ENCODE peak calls at places on chromosomes 11 and 22, in nine cellular contexts. Q, B, T, F, V, K, I, G and C are unnamed samples.

GRCh38 chr11:7154881-7155344 is 66.1 kb downstream of the RBMXL2 start:
- DNase-seq in T (no peak), K (no peak), I (no peak), V (no peak), F (no peak), Q (no peak), B (no peak), G (no peak), C (no peak)

GRCh38 chr11:2587132-2587930 is 112.5 kb downstream of the KCNQ1OT1 start:
- DNase-seq in V (no peak), B (peak), I (no peak), K (peak), T (peak), G (no peak), Q (peak), F (peak), C (peak)

GRCh38 chr11:27315816-27316215 is 47.2 kb downstream of the CCDC34 start:
- DNase-seq in Q (no peak), G (no peak), T (no peak), K (no peak), V (no peak), I (no peak), B (no peak), F (no peak), C (no peak)

GRCh38 chr22:24951942-24952836 is at the start of gene KIAA1671:
- DNase-seq in Q (peak), F (peak), K (peak), V (peak), T (peak), G (peak), B (peak), I (peak), C (peak)

GRCh38 chr11:117856892-117857291 is 19.6 kb downstream of the FXYD6 start:
- DNase-seq in I (no peak), B (peak), K (no peak), Q (no peak), F (no peak), V (no peak), G (no peak), T (peak), C (no peak)

GRCh38 chr11:33045551-33046255 is 6.3 kb downstream of the TCP11L1 start:
- DNase-seq in Q (no peak), G (peak), B (no peak), K (no peak), V (no peak), T (no peak), I (no peak), F (no peak), C (peak)

GRCh38 chr22:30298005-30298701 is 8.8 kb upstream of the CASTOR1 start:
- DNase-seq in B (no peak), F (peak), V (no peak), G (no peak), I (no peak), Q (no peak), T (no peak), K (no peak), C (no peak)

GRCh38 chr11:6319001-6319878 is 1.1 kb downstream of the CAVIN3 start:
- DNase-seq in F (peak), V (no peak), T (peak), B (peak), G (no peak), Q (peak), I (no peak), K (no peak), C (peak)

GRCh38 chr22:44972363-44973083 is 37.3 kb downstream of the PHF21B start:
- DNase-seq in B (no peak), G (no peak), T (no peak), V (no peak), Q (no peak), K (no peak), I (no peak), F (no peak), C (no peak)

GRCh38 chr11:11579012-11579755 is 42.6 kb downstream of the GALNT18 start:
- DNase-seq in K (no peak), Q (no peak), G (no peak), V (no peak), F (no peak), I (no peak), B (no peak), T (peak), C (no peak)

GRCh38 chr11:115042002-115042401 is 363.7 kb downstream of the NXPE2 start:
- DNase-seq in G (no peak), Q (no peak), T (no peak), B (no peak), K (no peak), V (no peak), I (no peak), F (no peak), C (no peak)

GRCh38 chr11:11961399-11962028 is 46.9 kb downstream of the DKK3 start:
- DNase-seq in V (no peak), Q (no peak), B (no peak), F (no peak), G (no peak), I (no peak), K (no peak), T (no peak), C (no peak)

GRCh38 chr11:79253280-79253679 is 187.6 kb downstream of the TENM4 start:
- DNase-seq in F (no peak), B (no peak), K (no peak), G (no peak), V (no peak), T (no peak), Q (no peak), I (no peak), C (no peak)

GRCh38 chr11:70413151-70413550 is 14.8 kb downstream of the CTTN start:
- DNase-seq in B (no peak), V (no peak), I (no peak), K (no peak), T (no peak), F (no peak), G (no peak), Q (no peak), C (no peak)

GRCh38 chr11:24704716-24705115 is 207.9 kb downstream of the LUZP2 start:
- DNase-seq in K (no peak), Q (no peak), B (no peak), V (no peak), T (no peak), G (no peak), F (no peak), I (no peak), C (no peak)

GRCh38 chr11:8658210-8658968 is 24.1 kb downstream of the TRIM66 start:
- DNase-seq in K (no peak), T (no peak), F (no peak), I (no peak), B (no peak), G (no peak), V (no peak), Q (no peak), C (no peak)

GRCh38 chr11:68677432-68677831 is 6.9 kb upstream of the GAL start:
- DNase-seq in B (peak), Q (no peak), K (no peak), V (peak), F (peak), I (peak), T (no peak), G (peak), C (no peak)

GRCh38 chr11:6968816-6969215 is 42.6 kb downstream of the ZNF215 start:
- DNase-seq in B (no peak), G (no peak), K (no peak), F (no peak), T (no peak), I (no peak), V (no peak), Q (no peak), C (no peak)

GRCh38 chr22:18970180-18970947 is 34.3 kb upstream of the PRODH start:
- DNase-seq in T (peak), B (no peak), G (no peak), V (peak), Q (peak), F (no peak), K (no peak), I (peak), C (no peak)

GRCh38 chr22:49570032-49570848 is 257.4 kb downstream of the BRD1 start:
- DNase-seq in Q (peak), G (no peak), F (peak), I (peak), B (peak), V (no peak), K (no peak), T (peak), C (peak)

GRCh38 chr11:108947654-108948570 is 283.0 kb downstream of the DDX10 start:
- DNase-seq in B (no peak), Q (no peak), K (no peak), F (no peak), T (no peak), G (no peak), V (no peak), I (peak), C (no peak)

GRCh38 chr22:27880778-27881394 is 38.2 kb downstream of the PITPNB start:
- DNase-seq in V (no peak), T (no peak), I (peak), Q (peak), B (no peak), F (no peak), G (peak), K (no peak), C (no peak)

GRCh38 chr11:57396744-57397143 is 6.3 kb upstream of the PRG2 start:
- DNase-seq in B (no peak), G (no peak), V (no peak), Q (no peak), T (no peak), F (no peak), I (no peak), K (no peak), C (no peak)

GRCh38 chr11:130675456-130675855 is 227.0 kb downstream of the ADAMTS15 start:
- DNase-seq in I (peak), T (no peak), Q (no peak), B (peak), K (no peak), G (no peak), F (no peak), V (no peak), C (no peak)

GRCh38 chr11:61596990-61597389 is 16.1 kb upstream of the SYT7 start:
- DNase-seq in G (no peak), T (no peak), Q (no peak), F (no peak), I (no peak), V (no peak), K (no peak), B (no peak), C (no peak)

GRCh38 chr22:29167032-29167911 is 38.4 kb upstream of the EMID1 start:
- DNase-seq in G (no peak), K (peak), B (peak), V (no peak), T (peak), Q (no peak), F (no peak), I (peak), C (no peak)

GRCh38 chr11:1128333-1129142 is 29.2 kb upstream of the MUC5AC start:
- DNase-seq in K (no peak), F (peak), B (peak), V (no peak), T (no peak), Q (no peak), G (no peak), I (no peak), C (no peak)

GRCh38 chr11:115643491-115643995 is 139.3 kb upstream of the CADM1 start:
- DNase-seq in I (no peak), T (no peak), V (no peak), F (no peak), B (no peak), Q (no peak), K (no peak), G (no peak), C (no peak)

GRCh38 chr11:19419021-19419750 is 178.4 kb upstream of the E2F8 start:
- DNase-seq in T (no peak), G (no peak), B (no peak), Q (no peak), K (no peak), I (no peak), F (no peak), V (no peak), C (no peak)

GRCh38 chr11:133206313-133207005 is 325.8 kb downstream of the OPCML start:
- DNase-seq in I (no peak), B (no peak), V (no peak), K (no peak), T (no peak), F (no peak), Q (no peak), G (no peak), C (no peak)

GRCh38 chr22:17105143-17106129 is 15.7 kb downstream of the TMEM121B start:
- DNase-seq in I (peak), Q (no peak), B (peak), T (no peak), F (no peak), V (no peak), K (no peak), G (no peak), C (no peak)

GRCh38 chr22:17243524-17243923 is 24.3 kb upstream of the ADA2 start:
- DNase-seq in B (no peak), G (no peak), V (peak), Q (no peak), K (peak), T (no peak), F (no peak), I (peak), C (peak)

GRCh38 chr11:27860811-27861210 is 160.6 kb upstream of the BDNF start:
- DNase-seq in B (no peak), Q (no peak), V (no peak), K (no peak), F (no peak), G (no peak), I (no peak), T (no peak), C (no peak)

GRCh38 chr22:31637375-31637937 is 24.6 kb downstream of the PISD start:
- DNase-seq in K (peak), B (no peak), V (no peak), G (no peak), Q (no peak), F (no peak), I (peak), T (no peak), C (no peak)

GRCh38 chr11:82080160-82080559 is 653.5 kb downstream of the FAM181B start:
- DNase-seq in T (no peak), K (no peak), F (no peak), B (no peak), I (no peak), Q (no peak), V (no peak), G (no peak), C (no peak)

GRCh38 chr11:109696191-109696897 is 274.4 kb downstream of the C11orf87 start:
- DNase-seq in B (no peak), V (no peak), K (no peak), Q (no peak), T (no peak), F (no peak), I (no peak), G (no peak), C (no peak)

GRCh38 chr11:18974192-18974591 is 35.0 kb upstream of the MRGPRX1 start:
- DNase-seq in F (no peak), V (no peak), Q (no peak), B (no peak), I (no peak), T (no peak), K (no peak), G (no peak), C (no peak)

GRCh38 chr22:48579035-48579914 is 1248.4 kb downstream of the BRD1 start:
- DNase-seq in K (no peak), V (no peak), I (no peak), T (no peak), G (peak), Q (no peak), F (no peak), B (no peak), C (no peak)

GRCh38 chr11:122637538-122637937 is 18.0 kb upstream of the UBASH3B start:
- DNase-seq in G (no peak), F (no peak), I (no peak), Q (no peak), V (no peak), T (no peak), B (no peak), K (no peak), C (no peak)

GRCh38 chr11:122646549-122647340 is 8.8 kb upstream of the UBASH3B start:
- DNase-seq in B (no peak), K (no peak), F (no peak), G (no peak), Q (no peak), T (no peak), I (no peak), V (no peak), C (no peak)

GRCh38 chr11:122642971-122643370 is 12.6 kb upstream of the UBASH3B start:
- DNase-seq in V (no peak), F (no peak), G (no peak), K (no peak), B (no peak), Q (no peak), I (no peak), T (no peak), C (no peak)

GRCh38 chr11:122645847-122646246 is 9.7 kb upstream of the UBASH3B start:
- DNase-seq in B (no peak), F (no peak), K (no peak), T (no peak), Q (no peak), G (no peak), I (no peak), V (no peak), C (no peak)

GRCh38 chr11:122642472-122642922 is 13.0 kb upstream of the UBASH3B start:
- DNase-seq in K (no peak), F (no peak), V (peak), Q (no peak), T (no peak), I (no peak), B (no peak), G (peak), C (no peak)
- TF ChIP-seq POLR2A in K (no peak), F (no peak), V (no peak), Q (no peak), T (peak), I (no peak), B (no peak), G (no peak), C (no peak)

DNA sequence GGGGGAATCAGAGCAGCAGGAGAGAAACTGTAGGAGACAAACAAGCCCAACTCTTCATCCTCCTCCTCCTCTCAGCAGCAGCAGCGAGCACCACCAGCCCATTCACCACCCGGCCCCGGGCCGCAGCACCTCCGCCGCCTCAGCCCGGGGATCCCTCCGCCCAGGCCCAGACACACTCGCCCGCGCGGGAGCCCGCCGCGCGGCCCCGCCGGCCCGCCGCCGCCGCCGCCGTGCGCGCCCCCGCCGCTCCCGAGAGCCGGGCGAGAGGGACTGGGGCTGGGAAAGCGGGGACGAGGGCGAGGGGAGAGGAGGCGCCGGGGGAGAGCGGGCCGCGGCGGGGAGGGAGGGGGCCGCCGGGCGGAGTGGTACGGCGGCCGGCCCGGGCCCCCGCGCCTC is at the start of gene PHF21A:
- DNase-seq in T (peak), G (peak), K (peak), I (peak), V (peak), F (peak), Q (peak), B (peak), C (peak)
- TF ChIP-seq POLR2A in T (peak), G (peak), K (peak), I (peak), V (peak), F (no peak), Q (peak), B (peak), C (peak)

DNA sequence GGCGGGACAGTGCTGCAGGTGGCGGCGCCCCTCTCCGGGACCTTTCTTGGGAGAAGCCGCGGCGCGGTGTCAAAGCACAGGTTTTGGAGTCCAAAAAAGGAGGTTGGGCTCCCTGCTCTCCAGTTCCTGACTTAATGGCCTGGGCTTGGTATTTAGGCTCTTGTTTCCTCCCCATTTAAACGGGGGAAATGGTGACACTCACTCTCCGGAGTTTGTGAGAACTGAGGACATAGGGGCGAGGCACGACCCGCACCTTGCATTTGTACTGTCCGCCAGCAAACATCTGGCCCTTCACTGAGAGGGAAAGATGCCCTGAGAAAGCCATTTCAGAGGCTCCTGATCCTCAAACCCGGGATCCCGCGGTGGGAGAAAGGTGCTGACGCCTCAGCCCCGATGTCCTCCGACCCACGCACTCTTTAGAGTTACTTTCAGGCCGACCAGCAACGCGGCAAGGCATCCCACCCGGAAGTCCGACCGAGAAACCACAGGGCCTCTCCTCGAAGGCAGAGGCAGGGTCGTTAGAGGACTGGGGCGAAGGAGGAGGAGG is 2.9 kb upstream of the WDR74 start:
- DNase-seq in G (no peak), T (peak), K (no peak), F (no peak), Q (peak), B (peak), V (no peak), I (peak), C (no peak)
- TF ChIP-seq POLR2A in G (peak), T (no peak), K (no peak), F (no peak), Q (no peak), B (no peak), V (no peak), I (no peak), C (no peak)

DNA sequence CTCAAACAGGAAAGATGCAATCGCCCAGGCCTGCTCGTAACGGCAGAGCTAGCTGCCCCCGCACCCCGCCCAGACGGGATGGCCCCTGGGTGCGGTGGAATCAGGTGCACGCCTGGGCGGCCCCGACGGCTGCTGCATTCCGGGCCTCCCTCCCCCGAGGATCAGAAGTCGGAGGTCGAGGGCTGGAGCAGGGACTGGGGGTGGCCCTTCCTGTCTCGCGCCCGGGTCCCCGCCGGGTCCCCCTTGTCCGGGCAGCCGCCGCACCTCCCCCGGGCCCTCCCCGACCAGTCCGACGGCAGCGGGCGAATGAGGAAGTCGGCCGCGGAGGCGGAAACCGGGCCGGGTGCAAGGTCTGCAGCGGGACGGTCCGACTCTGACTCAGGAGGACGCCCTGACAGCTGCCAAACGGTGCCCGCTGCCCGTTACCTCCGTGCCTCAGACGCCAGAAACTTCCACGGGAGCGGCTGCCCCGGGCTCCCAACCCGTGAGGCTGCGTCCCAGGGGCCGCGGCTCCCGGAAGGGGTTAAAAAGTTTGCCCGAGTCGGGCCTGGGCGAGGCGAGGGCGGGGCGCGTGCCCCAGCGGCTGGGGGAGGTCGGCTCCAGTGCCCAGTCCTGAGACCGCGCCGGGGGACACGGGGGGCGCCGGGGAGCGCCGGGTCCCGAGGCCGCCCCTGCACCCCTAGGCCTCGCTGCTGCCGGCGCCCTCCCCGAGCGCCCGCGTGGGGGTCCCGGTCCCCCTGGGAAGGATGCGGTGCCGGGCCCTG is 685 bp downstream of the MYH9 start:
- DNase-seq in G (no peak), I (peak), F (peak), B (peak), T (peak), Q (peak), V (no peak), K (no peak), C (peak)
- TF ChIP-seq POLR2A in G (no peak), I (no peak), F (no peak), B (no peak), T (no peak), Q (no peak), V (no peak), K (no peak), C (peak)

GRCh38 chr11:37695283-37695682 is 1097.2 kb upstream of the RAG2 start:
- DNase-seq in T (no peak), B (no peak), I (no peak), V (no peak), Q (no peak), G (no peak), F (no peak), K (no peak), C (no peak)
- TF ChIP-seq POLR2A in T (no peak), B (no peak), I (no peak), V (no peak), Q (no peak), G (no peak), F (no peak), K (no peak), C (no peak)